ENCODE peak calls at places on chromosomes 2 and 18, in four cellular contexts. One of them, this sample, is unnamed.

GRCh38 chr18:22674300-22674699 is 256.6 kb upstream of the CTAGE1 start:
- DNase-seq in HEK293T: no peak
- DNase-seq in GM12878: no peak
- DNase-seq in HepG2: no peak
- DNase-seq in this sample: no peak

GRCh38 chr2:143949121-143949848 is 570.6 kb downstream of the ZEB2 start:
- DNase-seq in HepG2: no peak
- DNase-seq in HEK293T: no peak
- DNase-seq in GM12878: no peak
- DNase-seq in this sample: no peak

GRCh38 chr2:68926782-68927181 is 25.9 kb downstream of the GKN2 start:
- DNase-seq in GM12878: no peak
- DNase-seq in HEK293T: no peak
- DNase-seq in HepG2: no peak
- DNase-seq in this sample: no peak

GRCh38 chr2:102335871-102336366 is 19.7 kb upstream of the IL18R1 start:
- DNase-seq in HEK293T: no peak
- DNase-seq in HepG2: no peak
- DNase-seq in GM12878: no peak
- DNase-seq in this sample: no peak

GRCh38 chr18:55494441-55494840 is 93.6 kb downstream of the TCF4 start:
- DNase-seq in HEK293T: no peak
- DNase-seq in GM12878: no peak
- DNase-seq in HepG2: no peak
- DNase-seq in this sample: no peak

GRCh38 chr2:69087912-69088240 is 74.9 kb downstream of the ANTXR1 start:
- DNase-seq in HEK293T: no peak
- DNase-seq in HepG2: no peak
- DNase-seq in GM12878: no peak
- DNase-seq in this sample: no peak

GRCh38 chr2:29022455-29023128 is 41.5 kb downstream of the TOGARAM2 start:
- DNase-seq in HepG2: no peak
- DNase-seq in HEK293T: no peak
- DNase-seq in GM12878: no peak
- DNase-seq in this sample: no peak

GRCh38 chr2:162430323-162430722 is 86.4 kb downstream of the GCA start:
- DNase-seq in HepG2: peak; percentile 21
- DNase-seq in GM12878: no peak
- DNase-seq in HEK293T: no peak
- DNase-seq in this sample: no peak

GRCh38 chr2:101568969-101569368 is 94.1 kb upstream of the RFX8 start:
- DNase-seq in HepG2: no peak
- DNase-seq in GM12878: no peak
- DNase-seq in HEK293T: no peak
- DNase-seq in this sample: no peak

GRCh38 chr2:40348665-40349064 is 103.2 kb downstream of the SLC8A1 start:
- DNase-seq in GM12878: no peak
- DNase-seq in HepG2: no peak
- DNase-seq in HEK293T: no peak
- DNase-seq in this sample: no peak

GRCh38 chr18:76801567-76802505 is 20.5 kb upstream of the ZNF236 start:
- DNase-seq in HepG2: peak; percentile 24
- DNase-seq in GM12878: no peak
- DNase-seq in HEK293T: peak; percentile 77
- DNase-seq in this sample: no peak

GRCh38 chr2:68290825-68291224 is 28.9 kb downstream of the CNRIP1 start:
- DNase-seq in HepG2: no peak
- DNase-seq in HEK293T: no peak
- DNase-seq in GM12878: no peak
- DNase-seq in this sample: no peak

GRCh38 chr18:31061945-31062344 is 19.4 kb upstream of the DSC3 start:
- DNase-seq in HepG2: no peak
- DNase-seq in GM12878: peak; percentile 60
- DNase-seq in HEK293T: no peak
- DNase-seq in this sample: no peak

GRCh38 chr2:217945530-217945929 is 57.3 kb downstream of the TNS1 start:
- DNase-seq in HepG2: no peak
- DNase-seq in GM12878: no peak
- DNase-seq in HEK293T: no peak
- DNase-seq in this sample: no peak

GRCh38 chr2:200968162-200968561 is 4.7 kb upstream of the ORC2 start:
- DNase-seq in GM12878: no peak
- DNase-seq in HEK293T: no peak
- DNase-seq in HepG2: peak; percentile 62
- DNase-seq in this sample: no peak

GRCh38 chr18:55557211-55557610 is 30.8 kb downstream of the TCF4 start:
- DNase-seq in HepG2: no peak
- DNase-seq in GM12878: no peak
- DNase-seq in HEK293T: no peak
- DNase-seq in this sample: no peak

GRCh38 chr2:96819101-96819875 is 3.2 kb downstream of the CNNM3 start:
- DNase-seq in GM12878: no peak
- DNase-seq in HEK293T: no peak
- DNase-seq in HepG2: peak; percentile 98
- DNase-seq in this sample: no peak

GRCh38 chr2:239487272-239487671 is 86.5 kb upstream of the HDAC4 start:
- DNase-seq in HEK293T: no peak
- DNase-seq in HepG2: no peak
- DNase-seq in GM12878: no peak
- DNase-seq in this sample: no peak

GRCh38 chr2:74249406-74250122 is 51.1 kb downstream of the MTHFD2 start:
- DNase-seq in HepG2: no peak
- DNase-seq in GM12878: no peak
- DNase-seq in HEK293T: no peak
- DNase-seq in this sample: no peak

GRCh38 chr2:100198461-100199230 is 56.3 kb upstream of the AFF3 start:
- DNase-seq in HepG2: no peak
- DNase-seq in HEK293T: no peak
- DNase-seq in GM12878: no peak
- DNase-seq in this sample: no peak

GRCh38 chr18:596288-596881 is 403 bp upstream of the CLUL1 start:
- DNase-seq in HepG2: peak; percentile 43
- DNase-seq in HEK293T: peak; percentile 68
- DNase-seq in GM12878: no peak
- DNase-seq in this sample: peak; percentile 60

GRCh38 chr2:168179592-168179991 is 67.8 kb downstream of the STK39 start:
- DNase-seq in HepG2: no peak
- DNase-seq in HEK293T: no peak
- DNase-seq in GM12878: no peak
- DNase-seq in this sample: no peak

GRCh38 chr2:168180483-168180882 is 66.9 kb downstream of the STK39 start:
- DNase-seq in HEK293T: no peak
- DNase-seq in GM12878: no peak
- DNase-seq in HepG2: peak; percentile 85
- DNase-seq in this sample: no peak

GRCh38 chr2:168176402-168176801 is 71.0 kb downstream of the STK39 start:
- DNase-seq in GM12878: no peak
- DNase-seq in HEK293T: no peak
- DNase-seq in HepG2: no peak
- DNase-seq in this sample: no peak

GRCh38 chr2:168178925-168179324 is 68.5 kb downstream of the STK39 start:
- DNase-seq in GM12878: no peak
- DNase-seq in HEK293T: no peak
- DNase-seq in HepG2: no peak
- DNase-seq in this sample: no peak

GRCh38 chr2:168178520-168178919 is 68.9 kb downstream of the STK39 start:
- DNase-seq in GM12878: no peak
- DNase-seq in HepG2: no peak
- DNase-seq in HEK293T: no peak
- DNase-seq in this sample: no peak
- TF ChIP-seq SUZ12 in GM12878: no peak
- TF ChIP-seq SUZ12 in HepG2: no peak
- TF ChIP-seq SUZ12 in HEK293T: no peak
- TF ChIP-seq SUZ12 in this sample: no peak

GRCh38 chr2:225570000-225570399 is 170.5 kb downstream of the NYAP2 start:
- DNase-seq in HEK293T: no peak
- DNase-seq in HepG2: no peak
- DNase-seq in GM12878: no peak
- DNase-seq in this sample: no peak
- TF ChIP-seq SUZ12 in HEK293T: no peak
- TF ChIP-seq SUZ12 in HepG2: no peak
- TF ChIP-seq SUZ12 in GM12878: no peak
- TF ChIP-seq SUZ12 in this sample: no peak

GRCh38 chr2:190996338-190996946 is 17.5 kb downstream of the STAT1 start:
- DNase-seq in HEK293T: peak; percentile 68
- DNase-seq in HepG2: peak; percentile 70
- DNase-seq in GM12878: no peak
- DNase-seq in this sample: no peak
- TF ChIP-seq SUZ12 in HEK293T: no peak
- TF ChIP-seq SUZ12 in HepG2: no peak
- TF ChIP-seq SUZ12 in GM12878: no peak
- TF ChIP-seq SUZ12 in this sample: no peak

GRCh38 chr2:202249521-202249850 is 11.1 kb upstream of the SUMO1 start:
- DNase-seq in HEK293T: no peak
- DNase-seq in GM12878: no peak
- DNase-seq in HepG2: no peak
- DNase-seq in this sample: no peak
- TF ChIP-seq SUZ12 in HEK293T: no peak
- TF ChIP-seq SUZ12 in GM12878: no peak
- TF ChIP-seq SUZ12 in HepG2: no peak
- TF ChIP-seq SUZ12 in this sample: no peak

DNA sequence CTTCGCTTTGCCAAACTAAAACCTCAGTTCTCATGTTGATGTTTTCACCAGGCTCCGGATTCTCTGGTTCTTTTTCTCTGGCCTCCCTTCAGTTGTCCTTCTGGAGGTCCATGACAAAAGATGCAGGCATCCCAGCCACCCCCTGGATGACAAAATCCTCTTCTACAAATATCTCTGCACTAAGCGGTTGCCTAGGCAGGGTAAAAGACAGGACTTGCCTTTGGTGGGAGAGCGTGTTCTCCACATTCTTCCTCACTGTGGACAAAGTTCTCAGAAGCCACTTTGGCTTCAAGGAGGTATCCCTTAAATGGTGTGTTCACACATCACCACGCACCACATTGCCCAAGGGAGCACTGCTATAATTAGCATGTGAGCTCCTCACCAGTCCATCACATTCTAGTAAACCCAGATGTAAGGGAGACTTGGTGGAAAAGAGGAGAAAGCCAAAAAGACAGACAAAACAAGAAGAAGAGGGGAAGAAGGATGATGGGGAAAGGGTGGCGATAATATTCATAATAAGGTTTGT is 23.6 kb upstream of the MRPL33 start:
- DNase-seq in HEK293T: no peak
- DNase-seq in HepG2: no peak
- DNase-seq in GM12878: no peak
- DNase-seq in this sample: no peak
- TF ChIP-seq SUZ12 in HEK293T: no peak
- TF ChIP-seq SUZ12 in HepG2: no peak
- TF ChIP-seq SUZ12 in GM12878: no peak
- TF ChIP-seq SUZ12 in this sample: no peak

DNA sequence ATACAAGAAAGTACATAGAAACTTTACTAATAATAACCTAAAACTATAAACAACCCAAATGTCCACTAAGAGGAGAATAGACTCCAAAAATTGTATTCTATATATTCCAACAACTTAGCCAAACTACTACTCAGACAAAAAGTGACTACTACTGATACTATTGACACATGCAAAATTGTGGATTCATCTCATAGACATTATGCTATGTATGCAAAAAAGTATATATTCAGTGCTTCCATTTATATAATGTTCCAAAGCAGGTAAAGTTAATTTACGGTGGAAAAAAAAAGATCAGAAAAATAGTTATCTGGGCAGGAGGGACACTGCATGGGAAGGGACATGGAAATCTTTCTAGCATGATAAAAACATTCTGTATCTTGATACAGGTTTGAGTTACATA is 62.0 kb upstream of the SRD5A2 start:
- DNase-seq in GM12878: no peak
- DNase-seq in HepG2: no peak
- DNase-seq in HEK293T: no peak
- DNase-seq in this sample: no peak
- TF ChIP-seq SUZ12 in GM12878: no peak
- TF ChIP-seq SUZ12 in HepG2: no peak
- TF ChIP-seq SUZ12 in HEK293T: no peak
- TF ChIP-seq SUZ12 in this sample: no peak

GRCh38 chr18:13240060-13240725 is 21.6 kb downstream of the LDLRAD4 start:
- DNase-seq in HEK293T: no peak
- DNase-seq in HepG2: no peak
- DNase-seq in GM12878: no peak
- DNase-seq in this sample: no peak
- TF ChIP-seq SUZ12 in HEK293T: no peak
- TF ChIP-seq SUZ12 in HepG2: no peak
- TF ChIP-seq SUZ12 in GM12878: no peak
- TF ChIP-seq SUZ12 in this sample: no peak

DNA sequence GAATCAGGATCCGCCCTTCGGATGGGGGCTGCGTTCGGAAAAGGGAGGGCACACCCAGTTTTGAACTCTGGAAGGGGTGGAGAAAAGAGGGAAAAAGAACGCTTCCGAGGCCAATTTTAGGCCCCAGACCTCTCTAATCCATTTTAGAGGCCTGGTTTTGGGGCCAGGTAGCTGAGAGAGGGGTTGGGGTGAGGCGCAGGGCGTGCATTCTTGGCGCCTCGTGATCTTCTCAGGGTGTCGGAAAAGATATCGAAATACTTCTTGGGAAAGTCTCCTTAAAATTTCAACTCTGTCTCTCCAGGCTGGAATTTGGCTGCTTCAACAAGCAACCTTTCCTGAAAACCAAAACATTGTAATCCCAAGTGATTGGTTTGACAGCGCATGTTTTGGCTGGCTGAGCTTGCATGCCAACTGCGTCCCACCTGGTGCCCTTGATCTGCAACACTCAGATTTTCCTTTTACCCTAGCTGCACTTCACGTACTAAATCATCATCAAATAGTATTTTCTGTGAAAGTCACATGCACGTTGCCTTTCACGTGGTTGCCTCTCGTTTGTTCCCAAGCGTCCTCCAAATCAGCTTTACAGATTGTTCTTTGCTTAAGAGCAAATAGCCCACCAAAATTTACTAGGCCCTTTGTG is 884 bp upstream of the XPO1 start:
- DNase-seq in HepG2: peak; percentile 54
- DNase-seq in HEK293T: peak; percentile 10
- DNase-seq in GM12878: peak; percentile 23
- DNase-seq in this sample: no peak
- TF ChIP-seq SUZ12 in HepG2: no peak
- TF ChIP-seq SUZ12 in HEK293T: no peak
- TF ChIP-seq SUZ12 in GM12878: no peak
- TF ChIP-seq SUZ12 in this sample: no peak